ENCODE peak calls at places on chromosomes 5 and 9, in four cellular contexts. One of them, this sample, is unnamed. For H3K27me3, the result is how much of the 10 kb centered on the place peaks cover.

GRCh38 chr9:137065336-137065967 is 4.9 kb downstream of the SAPCD2 start:
- DNase-seq in brain microvascular endothelial cell: no peak
- DNase-seq in neural progenitor cell: no peak
- DNase-seq in uterus: no peak
- DNase-seq in this sample: peak

GRCh38 chr5:172542651-172543131 is 88.4 kb upstream of the SH3PXD2B start:
- DNase-seq in brain microvascular endothelial cell: no peak
- DNase-seq in uterus: peak
- DNase-seq in neural progenitor cell: no peak
- DNase-seq in this sample: no peak

GRCh38 chr5:161925960-161926359 is 78.0 kb downstream of the GABRA1 start:
- DNase-seq in neural progenitor cell: no peak
- DNase-seq in brain microvascular endothelial cell: no peak
- DNase-seq in uterus: no peak
- DNase-seq in this sample: no peak

GRCh38 chr9:6616976-6617375 is 28.6 kb downstream of the GLDC start:
- DNase-seq in uterus: no peak
- DNase-seq in brain microvascular endothelial cell: no peak
- DNase-seq in neural progenitor cell: no peak
- DNase-seq in this sample: no peak

GRCh38 chr9:129231759-129232158 is 53.7 kb upstream of the IER5L start:
- DNase-seq in brain microvascular endothelial cell: no peak
- DNase-seq in neural progenitor cell: no peak
- DNase-seq in uterus: no peak
- DNase-seq in this sample: no peak

GRCh38 chr9:26949604-26950003 is 2.6 kb upstream of the PLAA start:
- DNase-seq in neural progenitor cell: no peak
- DNase-seq in brain microvascular endothelial cell: no peak
- DNase-seq in uterus: no peak
- DNase-seq in this sample: no peak

GRCh38 chr5:132414634-132415377 is 45.3 kb downstream of the SLC22A5 start:
- DNase-seq in brain microvascular endothelial cell: peak
- DNase-seq in uterus: no peak
- DNase-seq in neural progenitor cell: no peak
- DNase-seq in this sample: peak

GRCh38 chr5:180785794-180786221 is 16.8 kb downstream of the MGAT1 start:
- DNase-seq in uterus: peak
- DNase-seq in neural progenitor cell: peak
- DNase-seq in brain microvascular endothelial cell: peak
- DNase-seq in this sample: peak

GRCh38 chr5:84450617-84451414 is 66.1 kb upstream of the EDIL3 start:
- DNase-seq in neural progenitor cell: no peak
- DNase-seq in uterus: no peak
- DNase-seq in brain microvascular endothelial cell: no peak
- DNase-seq in this sample: peak

GRCh38 chr5:58739051-58739450 is 156.2 kb downstream of the RAB3C start:
- DNase-seq in uterus: no peak
- DNase-seq in brain microvascular endothelial cell: no peak
- DNase-seq in neural progenitor cell: no peak
- DNase-seq in this sample: no peak

GRCh38 chr5:68273717-68274409 is 58.3 kb downstream of the PIK3R1 start:
- DNase-seq in neural progenitor cell: no peak
- DNase-seq in brain microvascular endothelial cell: no peak
- DNase-seq in uterus: no peak
- DNase-seq in this sample: no peak

GRCh38 chr9:109868722-109869121 is 88.7 kb downstream of the PALM2AKAP2 start:
- DNase-seq in neural progenitor cell: no peak
- DNase-seq in uterus: no peak
- DNase-seq in brain microvascular endothelial cell: no peak
- DNase-seq in this sample: no peak

GRCh38 chr5:67639311-67639710 is 442.7 kb upstream of the CD180 start:
- DNase-seq in uterus: no peak
- DNase-seq in brain microvascular endothelial cell: no peak
- DNase-seq in neural progenitor cell: no peak
- DNase-seq in this sample: peak

GRCh38 chr5:178279723-178280438 is 47.3 kb upstream of the PHYKPL start:
- DNase-seq in uterus: peak
- DNase-seq in neural progenitor cell: peak
- DNase-seq in brain microvascular endothelial cell: peak
- DNase-seq in this sample: peak

GRCh38 chr5:126829098-126829497 is 52.2 kb downstream of the LMNB1 start:
- DNase-seq in uterus: no peak
- DNase-seq in brain microvascular endothelial cell: no peak
- DNase-seq in neural progenitor cell: no peak
- DNase-seq in this sample: no peak

GRCh38 chr5:108353087-108353486 is 28.8 kb downstream of the FBXL17 start:
- DNase-seq in neural progenitor cell: no peak
- DNase-seq in brain microvascular endothelial cell: no peak
- DNase-seq in uterus: no peak
- DNase-seq in this sample: no peak

GRCh38 chr5:35248843-35249780 is 18.8 kb upstream of the PRLR start:
- DNase-seq in brain microvascular endothelial cell: no peak
- DNase-seq in neural progenitor cell: no peak
- DNase-seq in uterus: no peak
- DNase-seq in this sample: peak

GRCh38 chr9:37928552-37929430 is 24.9 kb upstream of the SLC25A51 start:
- DNase-seq in uterus: no peak
- DNase-seq in neural progenitor cell: no peak
- DNase-seq in brain microvascular endothelial cell: no peak
- DNase-seq in this sample: peak

GRCh38 chr5:111748304-111748763 is 8.7 kb downstream of the NREP start:
- DNase-seq in brain microvascular endothelial cell: peak
- DNase-seq in uterus: no peak
- DNase-seq in neural progenitor cell: no peak
- DNase-seq in this sample: peak

GRCh38 chr5:124726631-124727362 is 19.6 kb downstream of the ZNF608 start:
- DNase-seq in neural progenitor cell: no peak
- DNase-seq in uterus: no peak
- DNase-seq in brain microvascular endothelial cell: no peak
- DNase-seq in this sample: no peak

GRCh38 chr9:131707050-131707449 is 32.8 kb downstream of the RAPGEF1 start:
- DNase-seq in uterus: no peak
- DNase-seq in brain microvascular endothelial cell: no peak
- DNase-seq in neural progenitor cell: no peak
- DNase-seq in this sample: no peak

GRCh38 chr9:116565986-116566385 is 121.1 kb upstream of the TRIM32 start:
- DNase-seq in neural progenitor cell: no peak
- DNase-seq in brain microvascular endothelial cell: no peak
- DNase-seq in uterus: no peak
- DNase-seq in this sample: peak

DNA sequence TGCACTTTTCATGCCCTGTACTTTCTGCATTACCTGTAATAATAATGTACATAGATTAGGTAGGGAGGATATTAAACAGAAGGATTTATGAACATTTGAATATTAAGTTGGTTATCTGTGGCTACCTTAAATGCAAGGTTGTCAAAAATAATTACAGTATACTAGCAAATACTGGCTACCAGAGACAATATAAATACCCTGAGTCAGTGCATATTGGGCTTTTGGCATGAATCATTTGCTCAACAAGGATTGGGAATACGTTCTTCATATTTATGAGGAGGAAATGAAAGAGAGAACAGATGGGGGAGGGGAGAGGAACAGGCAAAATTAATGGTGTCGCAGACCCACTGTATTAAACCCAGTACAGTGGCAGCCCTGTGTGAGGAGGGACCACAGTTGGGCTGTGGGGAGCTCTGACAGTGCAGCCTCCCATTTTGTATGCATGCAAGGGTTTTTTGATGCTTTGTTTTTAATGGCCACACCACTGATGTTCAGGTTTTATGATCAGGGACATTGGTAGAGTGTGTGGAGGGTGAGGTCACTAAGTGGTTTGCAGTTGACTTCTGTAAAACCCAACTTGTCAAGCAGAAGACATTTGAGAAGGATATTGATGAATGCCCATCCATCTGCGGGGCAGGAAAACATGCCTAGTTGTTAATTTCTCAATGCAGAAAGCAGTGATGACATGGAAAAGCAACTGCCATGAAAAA is 56.9 kb downstream of the MVB12B start:
- DNase-seq in brain microvascular endothelial cell: no peak
- DNase-seq in uterus: no peak
- DNase-seq in neural progenitor cell: no peak
- DNase-seq in this sample: no peak
- H3K27me3 ChIP-seq in brain microvascular endothelial cell: under half
- H3K27me3 ChIP-seq in uterus: under half
- H3K27me3 ChIP-seq in neural progenitor cell: under half
- H3K27me3 ChIP-seq in this sample: under half

DNA sequence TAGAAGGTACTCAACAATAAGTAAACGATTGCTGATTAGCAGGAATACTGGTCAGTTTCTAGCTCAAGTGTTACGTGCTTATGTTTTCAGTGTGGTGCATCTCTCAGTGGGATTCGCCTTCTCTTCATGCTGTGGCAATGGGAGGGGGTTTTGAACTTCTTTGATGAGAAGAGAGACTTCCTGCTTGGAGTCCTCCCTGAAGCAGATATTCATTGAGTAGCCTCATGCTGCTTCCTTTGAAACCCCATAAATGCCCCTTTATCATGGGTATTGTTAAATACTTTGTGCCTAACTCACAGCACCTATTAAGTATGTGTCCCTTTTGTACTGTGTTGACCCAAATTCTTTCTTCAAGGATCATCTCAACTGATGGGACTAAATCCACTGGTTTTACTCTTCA is 116.5 kb downstream of the DOCK8 start:
- DNase-seq in uterus: no peak
- DNase-seq in brain microvascular endothelial cell: no peak
- DNase-seq in neural progenitor cell: no peak
- DNase-seq in this sample: no peak
- H3K4me3 ChIP-seq in uterus: no peak
- H3K4me3 ChIP-seq in brain microvascular endothelial cell: no peak
- H3K4me3 ChIP-seq in neural progenitor cell: no peak
- H3K4me3 ChIP-seq in this sample: no peak

GRCh38 chr5:24854350-24854749 is 209.6 kb upstream of the CDH10 start:
- DNase-seq in brain microvascular endothelial cell: no peak
- DNase-seq in neural progenitor cell: no peak
- DNase-seq in uterus: no peak
- DNase-seq in this sample: no peak

GRCh38 chr5:24855485-24855884 is 210.7 kb upstream of the CDH10 start:
- DNase-seq in brain microvascular endothelial cell: no peak
- DNase-seq in neural progenitor cell: peak
- DNase-seq in uterus: no peak
- DNase-seq in this sample: no peak

DNA sequence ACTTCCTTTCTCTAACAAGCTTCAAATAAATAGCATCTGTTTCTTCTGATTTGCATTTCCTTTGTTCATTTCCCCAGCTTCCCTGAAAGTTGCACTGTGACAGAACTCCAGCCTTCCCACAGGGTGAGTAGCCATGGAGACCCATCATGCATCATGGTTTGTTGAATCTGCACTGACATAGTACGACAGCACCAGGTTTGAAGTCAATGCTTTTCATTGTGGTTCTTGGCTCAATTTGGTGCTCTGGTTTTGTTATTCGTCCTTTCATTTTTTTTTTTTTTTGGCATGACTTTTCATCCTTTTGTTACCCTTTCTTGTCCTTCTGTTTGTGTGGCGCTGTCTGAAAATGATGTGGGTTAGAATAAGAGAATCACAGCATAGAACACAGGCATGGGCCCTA is 206.1 kb upstream of the CDH10 start:
- DNase-seq in brain microvascular endothelial cell: no peak
- DNase-seq in uterus: no peak
- DNase-seq in neural progenitor cell: no peak
- DNase-seq in this sample: no peak
- H3K27me3 ChIP-seq in brain microvascular endothelial cell: under half
- H3K27me3 ChIP-seq in uterus: under half
- H3K27me3 ChIP-seq in neural progenitor cell: under half
- H3K27me3 ChIP-seq in this sample: under half

GRCh38 chr9:119834064-119834620 is 464.9 kb upstream of the BRINP1 start:
- DNase-seq in neural progenitor cell: no peak
- DNase-seq in uterus: no peak
- DNase-seq in brain microvascular endothelial cell: no peak
- DNase-seq in this sample: no peak
- H3K4me3 ChIP-seq in neural progenitor cell: no peak
- H3K4me3 ChIP-seq in uterus: no peak
- H3K4me3 ChIP-seq in brain microvascular endothelial cell: no peak
- H3K4me3 ChIP-seq in this sample: no peak

This sample was measured in osteoblast.